ENCODE peak calls at places on chromosomes 1 and 21, in six cellular contexts. One of them, this sample, is unnamed.

GRCh38 chr1:212256404-212256803 is 28.8 kb upstream of the PPP2R5A start:
- DNase-seq in pancreas: no peak
- DNase-seq in neural crest cell: no peak
- DNase-seq in Peyer's patch: peak; percentile 51
- DNase-seq in activated B cell treated with CpG ODN at 0.5 μM for 24 hours: no peak
- DNase-seq in GM12865: peak; percentile 41
- DNase-seq in this sample: no peak

GRCh38 chr1:27153927-27154358 is 982 bp downstream of the SLC9A1 start:
- DNase-seq in pancreas: no peak
- DNase-seq in neural crest cell: no peak
- DNase-seq in Peyer's patch: no peak
- DNase-seq in activated B cell treated with CpG ODN at 0.5 μM for 24 hours: no peak
- DNase-seq in GM12865: no peak
- DNase-seq in this sample: no peak

GRCh38 chr1:119674835-119675289 is 26.8 kb upstream of the ZNF697 start:
- DNase-seq in pancreas: peak; percentile 59
- DNase-seq in neural crest cell: no peak
- DNase-seq in Peyer's patch: peak; percentile 71
- DNase-seq in activated B cell treated with CpG ODN at 0.5 μM for 24 hours: no peak
- DNase-seq in GM12865: peak; percentile 76
- DNase-seq in this sample: no peak

GRCh38 chr1:193058529-193059281 is 455 bp downstream of the UCHL5 start:
- DNase-seq in pancreas: peak; percentile 42
- DNase-seq in neural crest cell: no peak
- DNase-seq in Peyer's patch: peak; percentile 75
- DNase-seq in activated B cell treated with CpG ODN at 0.5 μM for 24 hours: peak; percentile 41
- DNase-seq in GM12865: peak; percentile 91
- DNase-seq in this sample: no peak

GRCh38 chr21:37695111-37695510 is 221.1 kb downstream of the KCNJ6 start:
- DNase-seq in pancreas: no peak
- DNase-seq in neural crest cell: no peak
- DNase-seq in Peyer's patch: no peak
- DNase-seq in activated B cell treated with CpG ODN at 0.5 μM for 24 hours: no peak
- DNase-seq in GM12865: no peak
- DNase-seq in this sample: no peak

GRCh38 chr1:202012544-202013478 is 2.4 kb downstream of the ELF3 start:
- DNase-seq in pancreas: no peak
- DNase-seq in neural crest cell: no peak
- DNase-seq in Peyer's patch: peak; percentile 52
- DNase-seq in activated B cell treated with CpG ODN at 0.5 μM for 24 hours: no peak
- DNase-seq in GM12865: no peak
- DNase-seq in this sample: no peak

GRCh38 chr1:3515774-3516480 is 61.5 kb downstream of the ARHGEF16 start:
- DNase-seq in pancreas: no peak
- DNase-seq in neural crest cell: no peak
- DNase-seq in Peyer's patch: no peak
- DNase-seq in activated B cell treated with CpG ODN at 0.5 μM for 24 hours: no peak
- DNase-seq in GM12865: no peak
- DNase-seq in this sample: no peak

GRCh38 chr1:21537511-21537931 is 28.3 kb downstream of the ALPL start:
- DNase-seq in pancreas: peak; percentile 62
- DNase-seq in neural crest cell: no peak
- DNase-seq in Peyer's patch: no peak
- DNase-seq in activated B cell treated with CpG ODN at 0.5 μM for 24 hours: no peak
- DNase-seq in GM12865: no peak
- DNase-seq in this sample: no peak

GRCh38 chr1:9960705-9961562 is 17.7 kb downstream of the NMNAT1 start:
- DNase-seq in pancreas: no peak
- DNase-seq in neural crest cell: no peak
- DNase-seq in Peyer's patch: no peak
- DNase-seq in activated B cell treated with CpG ODN at 0.5 μM for 24 hours: peak; percentile 50
- DNase-seq in GM12865: peak; percentile 61
- DNase-seq in this sample: peak; percentile 39

GRCh38 chr1:212188599-212189351 is 96.4 kb upstream of the PPP2R5A start:
- DNase-seq in pancreas: no peak
- DNase-seq in neural crest cell: no peak
- DNase-seq in Peyer's patch: no peak
- DNase-seq in activated B cell treated with CpG ODN at 0.5 μM for 24 hours: no peak
- DNase-seq in GM12865: no peak
- DNase-seq in this sample: no peak

GRCh38 chr1:233166896-233167295 is 128.6 kb downstream of the PCNX2 start:
- DNase-seq in pancreas: no peak
- DNase-seq in neural crest cell: no peak
- DNase-seq in Peyer's patch: no peak
- DNase-seq in activated B cell treated with CpG ODN at 0.5 μM for 24 hours: no peak
- DNase-seq in GM12865: no peak
- DNase-seq in this sample: no peak

GRCh38 chr1:2143814-2144500 is 50.6 kb downstream of the FAAP20 start:
- DNase-seq in pancreas: no peak
- DNase-seq in neural crest cell: no peak
- DNase-seq in Peyer's patch: no peak
- DNase-seq in activated B cell treated with CpG ODN at 0.5 μM for 24 hours: no peak
- DNase-seq in GM12865: no peak
- DNase-seq in this sample: no peak

GRCh38 chr1:209937996-209938959 is at the start of gene SYT14:
- DNase-seq in pancreas: no peak
- DNase-seq in neural crest cell: peak; percentile 59
- DNase-seq in Peyer's patch: no peak
- DNase-seq in activated B cell treated with CpG ODN at 0.5 μM for 24 hours: no peak
- DNase-seq in GM12865: no peak
- DNase-seq in this sample: peak; percentile 65

GRCh38 chr21:46662765-46663500 is 27.5 kb downstream of the PRMT2 start:
- DNase-seq in pancreas: no peak
- DNase-seq in neural crest cell: no peak
- DNase-seq in Peyer's patch: no peak
- DNase-seq in activated B cell treated with CpG ODN at 0.5 μM for 24 hours: no peak
- DNase-seq in GM12865: no peak
- DNase-seq in this sample: no peak

GRCh38 chr1:150268342-150268705 is 492 bp downstream of the APH1A start:
- DNase-seq in pancreas: peak; percentile 39
- DNase-seq in neural crest cell: no peak
- DNase-seq in Peyer's patch: peak; percentile 57
- DNase-seq in activated B cell treated with CpG ODN at 0.5 μM for 24 hours: no peak
- DNase-seq in GM12865: peak; percentile 63
- DNase-seq in this sample: no peak

GRCh38 chr1:156664949-156665411 is 12.2 kb downstream of the NES start:
- DNase-seq in pancreas: no peak
- DNase-seq in neural crest cell: peak; percentile 46
- DNase-seq in Peyer's patch: peak; percentile 64
- DNase-seq in activated B cell treated with CpG ODN at 0.5 μM for 24 hours: no peak
- DNase-seq in GM12865: peak; percentile 81
- DNase-seq in this sample: no peak

GRCh38 chr1:232517204-232517603 is 112.7 kb downstream of the SIPA1L2 start:
- DNase-seq in pancreas: no peak
- DNase-seq in neural crest cell: no peak
- DNase-seq in Peyer's patch: no peak
- DNase-seq in activated B cell treated with CpG ODN at 0.5 μM for 24 hours: no peak
- DNase-seq in GM12865: no peak
- DNase-seq in this sample: no peak

GRCh38 chr1:174999926-175000696 is at the start of gene CACYBP:
- DNase-seq in pancreas: peak; percentile 66
- DNase-seq in neural crest cell: no peak
- DNase-seq in Peyer's patch: peak; percentile 69
- DNase-seq in activated B cell treated with CpG ODN at 0.5 μM for 24 hours: peak; percentile 88
- DNase-seq in GM12865: peak; percentile 58
- DNase-seq in this sample: no peak

GRCh38 chr1:14220811-14221210 is 377.7 kb upstream of the KAZN start:
- DNase-seq in pancreas: no peak
- DNase-seq in neural crest cell: no peak
- DNase-seq in Peyer's patch: no peak
- DNase-seq in activated B cell treated with CpG ODN at 0.5 μM for 24 hours: no peak
- DNase-seq in GM12865: no peak
- DNase-seq in this sample: no peak

GRCh38 chr1:157115851-157116734 is 16.5 kb upstream of the ETV3L start:
- DNase-seq in pancreas: no peak
- DNase-seq in neural crest cell: no peak
- DNase-seq in Peyer's patch: peak; percentile 39
- DNase-seq in activated B cell treated with CpG ODN at 0.5 μM for 24 hours: no peak
- DNase-seq in GM12865: no peak
- DNase-seq in this sample: peak; percentile 13

GRCh38 chr1:43799656-43800629 is 92.6 kb downstream of the ST3GAL3 start:
- DNase-seq in pancreas: no peak
- DNase-seq in neural crest cell: no peak
- DNase-seq in Peyer's patch: peak; percentile 55
- DNase-seq in activated B cell treated with CpG ODN at 0.5 μM for 24 hours: no peak
- DNase-seq in GM12865: no peak
- DNase-seq in this sample: peak; percentile 34

GRCh38 chr1:67542747-67543146 is 112.5 kb upstream of the SERBP1 start:
- DNase-seq in pancreas: no peak
- DNase-seq in neural crest cell: no peak
- DNase-seq in Peyer's patch: no peak
- DNase-seq in activated B cell treated with CpG ODN at 0.5 μM for 24 hours: no peak
- DNase-seq in GM12865: no peak
- DNase-seq in this sample: no peak

GRCh38 chr1:229325873-229326502 is 16.9 kb downstream of the CCSAP start:
- DNase-seq in pancreas: no peak
- DNase-seq in neural crest cell: no peak
- DNase-seq in Peyer's patch: no peak
- DNase-seq in activated B cell treated with CpG ODN at 0.5 μM for 24 hours: no peak
- DNase-seq in GM12865: no peak
- DNase-seq in this sample: no peak

GRCh38 chr1:27770293-27770830 is 2.7 kb upstream of the STX12 start:
- DNase-seq in pancreas: no peak
- DNase-seq in neural crest cell: no peak
- DNase-seq in Peyer's patch: no peak
- DNase-seq in activated B cell treated with CpG ODN at 0.5 μM for 24 hours: no peak
- DNase-seq in GM12865: no peak
- DNase-seq in this sample: no peak

GRCh38 chr1:161890574-161890973 is 124.5 kb downstream of the ATF6 start:
- DNase-seq in pancreas: no peak
- DNase-seq in neural crest cell: no peak
- DNase-seq in Peyer's patch: no peak
- DNase-seq in activated B cell treated with CpG ODN at 0.5 μM for 24 hours: no peak
- DNase-seq in GM12865: no peak
- DNase-seq in this sample: no peak

GRCh38 chr1:178587975-178588374 is 75.1 kb downstream of the TEX35 start:
- DNase-seq in pancreas: no peak
- DNase-seq in neural crest cell: no peak
- DNase-seq in Peyer's patch: no peak
- DNase-seq in activated B cell treated with CpG ODN at 0.5 μM for 24 hours: no peak
- DNase-seq in GM12865: no peak
- DNase-seq in this sample: no peak

GRCh38 chr1:17176306-17177061 is 28.4 kb upstream of the PADI1 start:
- DNase-seq in pancreas: no peak
- DNase-seq in neural crest cell: no peak
- DNase-seq in Peyer's patch: peak; percentile 68
- DNase-seq in activated B cell treated with CpG ODN at 0.5 μM for 24 hours: no peak
- DNase-seq in GM12865: no peak
- DNase-seq in this sample: no peak

GRCh38 chr21:25029580-25029979 is 577.7 kb downstream of the MRPL39 start:
- DNase-seq in pancreas: no peak
- DNase-seq in neural crest cell: no peak
- DNase-seq in Peyer's patch: no peak
- DNase-seq in activated B cell treated with CpG ODN at 0.5 μM for 24 hours: no peak
- DNase-seq in GM12865: peak; percentile 31
- DNase-seq in this sample: no peak
- TF ChIP-seq CTCF in pancreas: no peak
- TF ChIP-seq CTCF in neural crest cell: no peak
- TF ChIP-seq CTCF in Peyer's patch: no peak
- TF ChIP-seq CTCF in activated B cell treated with CpG ODN at 0.5 μM for 24 hours: no peak
- TF ChIP-seq CTCF in GM12865: no peak
- TF ChIP-seq CTCF in this sample: no peak

GRCh38 chr1:85609976-85610375 is 29.4 kb downstream of the CCN1 start:
- DNase-seq in pancreas: no peak
- DNase-seq in neural crest cell: no peak
- DNase-seq in Peyer's patch: no peak
- DNase-seq in activated B cell treated with CpG ODN at 0.5 μM for 24 hours: no peak
- DNase-seq in GM12865: no peak
- DNase-seq in this sample: no peak

GRCh38 chr1:85606414-85606800 is 25.8 kb downstream of the CCN1 start:
- DNase-seq in pancreas: no peak
- DNase-seq in neural crest cell: no peak
- DNase-seq in Peyer's patch: no peak
- DNase-seq in activated B cell treated with CpG ODN at 0.5 μM for 24 hours: no peak
- DNase-seq in GM12865: no peak
- DNase-seq in this sample: no peak

GRCh38 chr1:85608851-85609250 is 28.3 kb downstream of the CCN1 start:
- DNase-seq in pancreas: no peak
- DNase-seq in neural crest cell: no peak
- DNase-seq in Peyer's patch: no peak
- DNase-seq in activated B cell treated with CpG ODN at 0.5 μM for 24 hours: no peak
- DNase-seq in GM12865: no peak
- DNase-seq in this sample: no peak

GRCh38 chr1:85607126-85607912 is 26.8 kb downstream of the CCN1 start:
- DNase-seq in pancreas: no peak
- DNase-seq in neural crest cell: no peak
- DNase-seq in Peyer's patch: no peak
- DNase-seq in activated B cell treated with CpG ODN at 0.5 μM for 24 hours: no peak
- DNase-seq in GM12865: no peak
- DNase-seq in this sample: no peak

DNA sequence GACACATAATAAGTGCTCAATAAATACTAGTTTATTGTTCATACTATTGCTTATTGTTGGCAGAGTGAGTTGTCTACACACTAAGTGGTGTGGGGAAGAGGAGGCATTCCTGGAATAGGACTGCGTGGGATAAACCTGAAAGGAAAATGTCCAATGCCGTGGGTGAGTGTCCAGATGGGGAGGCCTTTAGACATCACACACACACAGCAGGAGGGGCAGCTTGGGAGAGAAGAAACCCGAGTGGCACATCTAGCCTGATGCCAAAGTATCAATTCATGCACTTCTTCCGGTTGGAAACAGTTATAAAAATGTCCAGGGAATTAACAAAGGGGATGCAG is 27.3 kb downstream of the CCN1 start:
- DNase-seq in pancreas: no peak
- DNase-seq in neural crest cell: no peak
- DNase-seq in Peyer's patch: no peak
- DNase-seq in activated B cell treated with CpG ODN at 0.5 μM for 24 hours: no peak
- DNase-seq in GM12865: no peak
- DNase-seq in this sample: no peak
- TF ChIP-seq CTCF in pancreas: no peak
- TF ChIP-seq CTCF in neural crest cell: no peak
- TF ChIP-seq CTCF in Peyer's patch: no peak
- TF ChIP-seq CTCF in activated B cell treated with CpG ODN at 0.5 μM for 24 hours: no peak
- TF ChIP-seq CTCF in GM12865: no peak
- TF ChIP-seq CTCF in this sample: no peak

GRCh38 chr1:89843279-89844121 is 22.7 kb downstream of the LRRC8D start:
- DNase-seq in pancreas: peak; percentile 78
- DNase-seq in neural crest cell: peak; percentile 56
- DNase-seq in Peyer's patch: peak; percentile 89
- DNase-seq in activated B cell treated with CpG ODN at 0.5 μM for 24 hours: peak; percentile 76
- DNase-seq in GM12865: peak; percentile 91
- DNase-seq in this sample: peak; percentile 41
- TF ChIP-seq CTCF in pancreas: peak; percentile 51
- TF ChIP-seq CTCF in neural crest cell: peak; percentile 76
- TF ChIP-seq CTCF in Peyer's patch: peak; percentile 74
- TF ChIP-seq CTCF in activated B cell treated with CpG ODN at 0.5 μM for 24 hours: peak; percentile 45
- TF ChIP-seq CTCF in GM12865: peak; percentile 69
- TF ChIP-seq CTCF in this sample: no peak

GRCh38 chr1:151511636-151512215 is 539 bp downstream of the CGN start:
- DNase-seq in pancreas: peak; percentile 62
- DNase-seq in neural crest cell: peak; percentile 45
- DNase-seq in Peyer's patch: peak; percentile 70
- DNase-seq in activated B cell treated with CpG ODN at 0.5 μM for 24 hours: peak; percentile 33
- DNase-seq in GM12865: peak; percentile 45
- DNase-seq in this sample: no peak
- TF ChIP-seq CTCF in pancreas: no peak
- TF ChIP-seq CTCF in neural crest cell: peak; percentile 30
- TF ChIP-seq CTCF in Peyer's patch: no peak
- TF ChIP-seq CTCF in activated B cell treated with CpG ODN at 0.5 μM for 24 hours: no peak
- TF ChIP-seq CTCF in GM12865: no peak
- TF ChIP-seq CTCF in this sample: no peak

GRCh38 chr1:11337536-11338350 is 64.7 kb downstream of the UBIAD1 start:
- DNase-seq in pancreas: no peak
- DNase-seq in neural crest cell: peak; percentile 79
- DNase-seq in Peyer's patch: peak; percentile 75
- DNase-seq in activated B cell treated with CpG ODN at 0.5 μM for 24 hours: peak; percentile 68
- DNase-seq in GM12865: peak; percentile 62
- DNase-seq in this sample: no peak
- TF ChIP-seq CTCF in pancreas: peak; percentile 53
- TF ChIP-seq CTCF in neural crest cell: peak; percentile 86
- TF ChIP-seq CTCF in Peyer's patch: peak; percentile 62
- TF ChIP-seq CTCF in activated B cell treated with CpG ODN at 0.5 μM for 24 hours: peak; percentile 76
- TF ChIP-seq CTCF in GM12865: peak; percentile 71
- TF ChIP-seq CTCF in this sample: peak; percentile 71

This sample was measured in D721Med.